ENCODE peak calls at places on chromosomes 12 and 14, in four cellular contexts. One of them, this sample, is unnamed. For H3K36me3, the result is how much of the 10 kb centered on the place peaks cover.

GRCh38 chr12:106118-106561 is 39.6 kb downstream of the IQSEC3 start:
- DNase-seq in SK-N-SH: no peak
- DNase-seq in MM.1S: peak
- DNase-seq in HCT116: peak
- DNase-seq in this sample: no peak

GRCh38 chr12:67386869-67387570 is 117.9 kb downstream of the CAND1 start:
- DNase-seq in SK-N-SH: no peak
- DNase-seq in MM.1S: no peak
- DNase-seq in HCT116: no peak
- DNase-seq in this sample: no peak

GRCh38 chr12:30043151-30043550 is 259.4 kb upstream of the TMTC1 start:
- DNase-seq in SK-N-SH: no peak
- DNase-seq in MM.1S: no peak
- DNase-seq in HCT116: no peak
- DNase-seq in this sample: no peak

GRCh38 chr12:1099158-1099557 is 108.1 kb downstream of the ERC1 start:
- DNase-seq in SK-N-SH: no peak
- DNase-seq in MM.1S: peak
- DNase-seq in HCT116: no peak
- DNase-seq in this sample: no peak

GRCh38 chr12:92098594-92099370 is 46.9 kb downstream of the BTG1 start:
- DNase-seq in SK-N-SH: no peak
- DNase-seq in MM.1S: no peak
- DNase-seq in HCT116: no peak
- DNase-seq in this sample: no peak

GRCh38 chr12:45962553-45963325 is 27.6 kb downstream of the SCAF11 start:
- DNase-seq in SK-N-SH: no peak
- DNase-seq in MM.1S: no peak
- DNase-seq in HCT116: no peak
- DNase-seq in this sample: no peak

GRCh38 chr14:91232631-91233030 is 11.9 kb downstream of the GPR68 start:
- DNase-seq in SK-N-SH: no peak
- DNase-seq in MM.1S: no peak
- DNase-seq in HCT116: no peak
- DNase-seq in this sample: no peak

GRCh38 chr12:72872488-72872887 is 600.3 kb downstream of the TRHDE start:
- DNase-seq in SK-N-SH: no peak
- DNase-seq in MM.1S: no peak
- DNase-seq in HCT116: no peak
- DNase-seq in this sample: no peak

GRCh38 chr12:111893287-111893686 is 51.3 kb downstream of the MAPKAPK5 start:
- DNase-seq in SK-N-SH: no peak
- DNase-seq in MM.1S: no peak
- DNase-seq in HCT116: no peak
- DNase-seq in this sample: no peak

GRCh38 chr12:8822298-8822697 is at the start of gene A2ML1:
- DNase-seq in SK-N-SH: no peak
- DNase-seq in MM.1S: no peak
- DNase-seq in HCT116: no peak
- DNase-seq in this sample: peak

GRCh38 chr12:62817556-62818271 is 117.2 kb downstream of the PPM1H start:
- DNase-seq in SK-N-SH: no peak
- DNase-seq in MM.1S: peak
- DNase-seq in HCT116: no peak
- DNase-seq in this sample: no peak

GRCh38 chr14:80664576-80664975 is 277.0 kb downstream of the CEP128 start:
- DNase-seq in SK-N-SH: no peak
- DNase-seq in MM.1S: no peak
- DNase-seq in HCT116: no peak
- DNase-seq in this sample: peak

GRCh38 chr12:2299207-2299606 is 246.4 kb downstream of the CACNA1C start:
- DNase-seq in SK-N-SH: no peak
- DNase-seq in MM.1S: no peak
- DNase-seq in HCT116: no peak
- DNase-seq in this sample: no peak

GRCh38 chr12:12582895-12583303 is 20.2 kb upstream of the DUSP16 start:
- DNase-seq in SK-N-SH: no peak
- DNase-seq in MM.1S: no peak
- DNase-seq in HCT116: no peak
- DNase-seq in this sample: peak

GRCh38 chr12:117118838-117119591 is 19.8 kb upstream of the TESC start:
- DNase-seq in SK-N-SH: no peak
- DNase-seq in MM.1S: peak
- DNase-seq in HCT116: no peak
- DNase-seq in this sample: no peak

GRCh38 chr12:113327000-113327399 is 7.9 kb downstream of the SLC8B1 start:
- DNase-seq in SK-N-SH: no peak
- DNase-seq in MM.1S: no peak
- DNase-seq in HCT116: no peak
- DNase-seq in this sample: no peak

GRCh38 chr14:104370256-104370870 is 209.2 kb upstream of the C14orf180 start:
- DNase-seq in SK-N-SH: peak
- DNase-seq in MM.1S: no peak
- DNase-seq in HCT116: peak
- DNase-seq in this sample: peak

GRCh38 chr12:131097247-131098177 is 143.8 kb downstream of the ADGRD1 start:
- DNase-seq in SK-N-SH: peak
- DNase-seq in MM.1S: no peak
- DNase-seq in HCT116: no peak
- DNase-seq in this sample: no peak

GRCh38 chr14:105087963-105088811 is 23.0 kb upstream of the GPR132 start:
- DNase-seq in SK-N-SH: peak
- DNase-seq in MM.1S: no peak
- DNase-seq in HCT116: no peak
- DNase-seq in this sample: peak

GRCh38 chr12:54258286-54258685 is 21.6 kb downstream of the CBX5 start:
- DNase-seq in SK-N-SH: no peak
- DNase-seq in MM.1S: no peak
- DNase-seq in HCT116: no peak
- DNase-seq in this sample: no peak

GRCh38 chr14:89720741-89721315 is 233.7 kb downstream of the EFCAB11 start:
- DNase-seq in SK-N-SH: peak
- DNase-seq in MM.1S: peak
- DNase-seq in HCT116: no peak
- DNase-seq in this sample: no peak

GRCh38 chr14:92185559-92185958 is 63.8 kb downstream of the CPSF2 start:
- DNase-seq in SK-N-SH: no peak
- DNase-seq in MM.1S: no peak
- DNase-seq in HCT116: no peak
- DNase-seq in this sample: no peak

DNA sequence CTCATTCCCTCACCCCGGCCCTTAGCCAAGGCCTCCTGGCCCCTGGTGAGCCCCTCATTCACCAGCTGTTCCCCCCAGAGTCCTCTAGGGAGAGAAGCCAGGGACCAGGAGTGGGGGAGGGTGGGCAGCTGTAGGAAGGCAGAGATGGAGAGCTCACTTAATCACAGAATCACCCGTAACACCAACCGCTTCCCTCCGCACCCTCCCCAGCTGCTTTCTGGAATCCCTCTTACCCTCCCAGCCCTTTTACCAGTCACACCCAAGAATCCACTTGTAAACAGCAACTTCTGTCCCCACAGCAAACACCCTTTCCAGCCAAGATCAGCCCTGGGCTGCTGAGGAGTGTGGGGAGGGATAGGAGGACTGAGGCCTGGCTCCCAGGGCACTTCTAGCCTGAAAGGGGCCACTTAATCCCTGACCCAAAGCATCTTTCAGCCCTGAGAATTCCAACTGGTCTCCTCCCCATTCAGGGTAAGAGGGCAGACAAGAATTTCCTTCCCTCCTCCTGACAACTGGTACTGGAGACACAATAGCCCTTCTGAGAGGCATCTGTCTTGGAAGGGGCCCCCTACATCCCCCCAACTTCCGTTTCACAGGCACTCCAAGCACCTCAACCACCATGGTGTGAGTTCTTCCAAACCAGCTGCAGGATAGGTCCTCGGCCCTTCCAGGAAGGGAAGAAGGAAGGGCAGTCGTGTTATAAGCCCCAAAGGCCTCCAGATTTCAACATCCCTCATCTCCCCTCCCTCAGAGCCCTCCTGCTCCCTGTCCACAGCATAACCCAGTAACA is 18.6 kb downstream of the NCKAP5L start:
- DNase-seq in SK-N-SH: no peak
- DNase-seq in MM.1S: no peak
- DNase-seq in HCT116: no peak
- DNase-seq in this sample: no peak
- H3K9ac ChIP-seq in SK-N-SH: no peak
- H3K9ac ChIP-seq in MM.1S: no peak
- H3K9ac ChIP-seq in HCT116: no peak
- H3K9ac ChIP-seq in this sample: no peak

GRCh38 chr12:106285993-106286392 is 16.5 kb upstream of the TCP11L2 start:
- DNase-seq in SK-N-SH: no peak
- DNase-seq in MM.1S: no peak
- DNase-seq in HCT116: no peak
- DNase-seq in this sample: no peak

GRCh38 chr12:106282457-106283097 is 20.0 kb upstream of the TCP11L2 start:
- DNase-seq in SK-N-SH: peak
- DNase-seq in MM.1S: peak
- DNase-seq in HCT116: peak
- DNase-seq in this sample: peak

GRCh38 chr12:106280101-106280500 is 22.4 kb upstream of the TCP11L2 start:
- DNase-seq in SK-N-SH: no peak
- DNase-seq in MM.1S: no peak
- DNase-seq in HCT116: no peak
- DNase-seq in this sample: no peak

GRCh38 chr12:106284294-106285105 is 18.0 kb upstream of the TCP11L2 start:
- DNase-seq in SK-N-SH: no peak
- DNase-seq in MM.1S: no peak
- DNase-seq in HCT116: no peak
- DNase-seq in this sample: peak

DNA sequence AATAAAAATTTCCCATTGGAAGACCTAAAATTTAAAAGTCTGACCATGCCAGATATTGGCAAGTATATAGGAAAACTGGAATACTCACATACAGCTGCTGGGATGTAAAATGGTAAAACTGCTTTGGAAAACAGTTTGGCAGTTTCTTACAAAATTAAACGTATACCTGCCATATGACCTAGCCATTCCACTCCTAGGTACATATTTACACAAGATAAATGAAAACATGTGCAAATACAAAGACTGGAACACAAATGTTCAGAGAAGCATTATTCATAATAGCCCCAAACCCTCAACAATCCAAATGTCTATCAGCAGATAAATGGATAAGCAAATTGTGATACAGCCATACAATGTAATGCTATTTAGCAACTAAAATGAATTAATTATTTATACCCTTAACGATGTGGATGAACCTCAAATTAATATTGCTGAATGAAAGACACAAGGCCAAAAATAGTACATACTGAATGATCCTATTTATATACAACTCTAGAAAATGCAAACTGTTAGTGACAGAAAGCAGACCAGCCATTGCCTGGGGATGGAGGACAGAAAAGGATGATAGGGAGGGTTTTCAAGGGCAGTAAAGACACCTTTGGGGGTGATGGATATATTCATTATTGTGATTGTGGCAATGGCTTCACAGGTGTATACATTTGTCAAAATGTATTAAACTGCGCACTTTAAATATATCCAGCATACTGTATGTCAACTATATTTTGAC is 21.3 kb upstream of the TCP11L2 start:
- DNase-seq in SK-N-SH: no peak
- DNase-seq in MM.1S: no peak
- DNase-seq in HCT116: no peak
- DNase-seq in this sample: peak
- TF ChIP-seq EZH2phosphoT487 in SK-N-SH: no peak
- TF ChIP-seq EZH2phosphoT487 in MM.1S: no peak
- TF ChIP-seq EZH2phosphoT487 in HCT116: no peak
- TF ChIP-seq EZH2phosphoT487 in this sample: no peak

DNA sequence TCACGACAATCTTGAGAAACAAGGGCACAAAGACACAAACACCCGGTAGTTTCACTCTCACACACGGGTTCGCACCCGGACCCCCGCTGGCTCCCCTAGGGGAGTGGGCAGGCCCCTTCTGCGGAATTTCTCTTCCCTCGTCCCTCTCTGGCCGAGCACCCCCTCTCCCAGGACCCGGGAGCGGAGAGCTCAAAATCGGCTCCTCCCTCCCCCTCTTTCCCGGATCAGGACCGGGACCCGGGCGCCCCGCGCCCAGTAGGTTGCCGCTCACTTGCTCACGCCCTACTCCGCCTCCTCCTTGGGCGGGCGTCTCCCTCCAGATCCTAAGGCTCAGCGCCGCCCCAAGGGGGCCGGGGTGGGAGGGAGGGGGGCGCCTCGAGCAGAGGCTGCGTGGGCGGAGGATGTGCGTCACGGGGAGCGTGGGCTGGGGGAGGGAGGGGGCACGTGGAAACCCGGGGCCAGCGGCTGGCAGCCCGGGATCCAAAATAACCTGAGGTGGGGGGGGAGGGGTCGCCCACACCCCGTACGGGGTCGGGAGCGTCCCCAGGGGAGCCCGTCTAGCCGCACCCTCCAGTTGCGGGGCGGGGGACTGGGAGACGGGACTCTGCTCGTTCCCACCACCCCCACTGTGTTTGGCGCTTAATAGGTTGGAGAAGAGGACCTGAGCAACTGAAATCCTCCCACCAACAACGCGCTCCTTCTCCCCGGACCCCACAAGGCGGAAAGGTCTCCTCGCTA is 1.8 kb upstream of the NAB2 start:
- DNase-seq in SK-N-SH: peak
- DNase-seq in MM.1S: peak
- DNase-seq in HCT116: peak
- DNase-seq in this sample: peak
- H3K36me3 ChIP-seq in SK-N-SH: under half
- H3K36me3 ChIP-seq in MM.1S: under half
- H3K36me3 ChIP-seq in HCT116: under half
- H3K36me3 ChIP-seq in this sample: under half

DNA sequence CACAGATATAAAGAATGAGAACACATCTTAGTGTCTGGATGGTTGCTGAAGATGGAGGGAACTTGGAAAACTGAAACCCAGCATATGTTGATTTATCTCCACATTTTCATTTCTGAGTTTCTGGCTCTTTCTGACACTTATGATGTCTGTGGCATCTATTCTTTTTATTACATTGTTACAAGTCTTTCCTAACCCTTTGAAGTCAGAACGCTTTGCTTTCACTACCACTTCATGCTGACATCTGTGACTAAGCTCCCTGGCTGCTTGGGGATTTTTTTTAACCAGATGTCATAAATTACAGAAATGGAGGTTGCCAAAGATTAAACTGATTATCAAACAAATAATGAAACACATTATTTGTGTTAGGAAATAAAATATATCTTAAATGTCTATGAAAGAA is 188.7 kb downstream of the KITLG start:
- DNase-seq in SK-N-SH: peak
- DNase-seq in MM.1S: peak
- DNase-seq in HCT116: peak
- DNase-seq in this sample: peak
- H3K9ac ChIP-seq in SK-N-SH: peak
- H3K9ac ChIP-seq in MM.1S: no peak
- H3K9ac ChIP-seq in HCT116: no peak
- H3K9ac ChIP-seq in this sample: no peak

GRCh38 chr14:42429401-42429800 is 822.7 kb downstream of the LRFN5 start:
- DNase-seq in SK-N-SH: no peak
- DNase-seq in MM.1S: no peak
- DNase-seq in HCT116: no peak
- DNase-seq in this sample: no peak

GRCh38 chr14:42424501-42424900 is 817.8 kb downstream of the LRFN5 start:
- DNase-seq in SK-N-SH: no peak
- DNase-seq in MM.1S: no peak
- DNase-seq in HCT116: no peak
- DNase-seq in this sample: no peak

GRCh38 chr14:42428996-42429395 is 822.3 kb downstream of the LRFN5 start:
- DNase-seq in SK-N-SH: no peak
- DNase-seq in MM.1S: peak
- DNase-seq in HCT116: no peak
- DNase-seq in this sample: no peak
- TF ChIP-seq EZH2phosphoT487 in SK-N-SH: no peak
- TF ChIP-seq EZH2phosphoT487 in MM.1S: no peak
- TF ChIP-seq EZH2phosphoT487 in HCT116: no peak
- TF ChIP-seq EZH2phosphoT487 in this sample: no peak